ENCODE peak calls at places on chromosomes 4 and X, in four cellular contexts. P is germinal center; C is CD4-positive, alpha-beta T cell; B is KG1. U is an unnamed sample.

GRCh38 chr4:77076889-77077635 is 1.3 kb upstream of the CCNI start:
- DNase-seq in P (no peak), C (no peak), B (no peak), U (no peak)

GRCh38 chr4:141630854-141631253 is 5.5 kb upstream of the IL15 start:
- DNase-seq in P (no peak), C (no peak), B (no peak), U (no peak)

GRCh38 chrX:12975999-12976558 is 1.2 kb downstream of the TMSB4X start:
- DNase-seq in P (no peak), C (no peak), B (no peak), U (no peak)

GRCh38 chrX:15384304-15384703 is at the start of gene VEGFD:
- DNase-seq in P (no peak), C (no peak), B (no peak), U (no peak)

GRCh38 chr4:55397521-55398321 is 2.0 kb downstream of the TMEM165 start:
- DNase-seq in P (no peak), C (no peak), B (no peak), U (no peak)

GRCh38 chr4:105666693-105667092 is 41.8 kb downstream of the INTS12 start:
- DNase-seq in P (no peak), C (no peak), B (no peak), U (no peak)

GRCh38 chr4:153564630-153565525 is 98.7 kb downstream of the TMEM131L start:
- DNase-seq in P (no peak), C (no peak), B (no peak), U (no peak)

GRCh38 chrX:130909469-130910136 is 6.6 kb upstream of the ENOX2 start:
- DNase-seq in P (no peak), C (no peak), B (no peak), U (no peak)

GRCh38 chr4:10163296-10163695 is 46.7 kb upstream of the WDR1 start:
- DNase-seq in P (no peak), C (no peak), B (no peak), U (no peak)

GRCh38 chr4:158496030-158496741 is 25.5 kb upstream of the RXFP1 start:
- DNase-seq in P (peak), C (no peak), B (no peak), U (peak)

GRCh38 chr4:150389896-150390530 is 191.9 kb upstream of the MAB21L2 start:
- DNase-seq in P (no peak), C (no peak), B (no peak), U (no peak)

GRCh38 chr4:174604198-174604597 is 81.9 kb upstream of the HPGD start:
- DNase-seq in P (no peak), C (no peak), B (no peak), U (peak)

GRCh38 chr4:24630937-24631336 is 46.6 kb upstream of the DHX15 start:
- DNase-seq in P (no peak), C (no peak), B (no peak), U (no peak)

GRCh38 chr4:147362868-147363440 is 117.9 kb upstream of the EDNRA start:
- DNase-seq in P (no peak), C (no peak), B (no peak), U (no peak)

GRCh38 chr4:156060661-156061060 is 107.0 kb upstream of the CTSO start:
- DNase-seq in P (no peak), C (no peak), B (no peak), U (no peak)

GRCh38 chrX:153968754-153969124 is 2.9 kb downstream of the HCFC1 start:
- DNase-seq in P (peak), C (peak), B (no peak), U (peak)

GRCh38 chrX:98231003-98231402 is 1347.3 kb downstream of the RPA4 start:
- DNase-seq in P (no peak), C (no peak), B (no peak), U (no peak)

GRCh38 chrX:28659269-28659668 is 72.0 kb downstream of the IL1RAPL1 start:
- DNase-seq in P (no peak), C (no peak), B (no peak), U (peak)

GRCh38 chr4:3460926-3461325 is 2.2 kb upstream of the DOK7 start:
- DNase-seq in P (no peak), C (no peak), B (no peak), U (no peak)

U was measured in Jurkat, Clone E6-1.